ENCODE peak calls at places on chromosomes 5 and 9, in four cellular contexts. B, Z, U and N are unnamed samples. For H3K27me3, the result is how much of the 10 kb centered on the place peaks cover.

GRCh38 chr9:127878001-127878651 is 651 bp upstream of the AK1 start:
- DNase-seq in B (no peak), Z (peak), U (no peak), N (no peak)

GRCh38 chr5:120655828-120656435 is 191.8 kb downstream of the PRR16 start:
- DNase-seq in B (peak), Z (no peak), U (peak), N (no peak)

GRCh38 chr9:124222918-124223720 is 34.6 kb upstream of the NEK6 start:
- DNase-seq in B (peak), Z (no peak), U (peak), N (no peak)

GRCh38 chr5:53679261-53679660 is 118.8 kb downstream of the NDUFS4 start:
- DNase-seq in B (no peak), Z (no peak), U (no peak), N (no peak)

GRCh38 chr5:52983731-52984620 is 5.2 kb upstream of the ITGA2 start:
- DNase-seq in B (no peak), Z (no peak), U (no peak), N (no peak)

GRCh38 chr5:79829260-79829659 is 139.6 kb downstream of the CMYA5 start:
- DNase-seq in B (no peak), Z (no peak), U (no peak), N (no peak)

GRCh38 chr9:83956288-83957028 is 23.6 kb downstream of the HNRNPK start:
- DNase-seq in B (peak), Z (peak), U (peak), N (peak)

GRCh38 chr5:64767959-64768357 is 533 bp downstream of the SREK1IP1 start:
- DNase-seq in B (no peak), Z (peak), U (peak), N (no peak)

GRCh38 chr5:14463629-14464028 is 118.0 kb upstream of the OTULINL start:
- DNase-seq in B (no peak), Z (no peak), U (no peak), N (no peak)

GRCh38 chr9:126125577-126125976 is 201.1 kb upstream of the MVB12B start:
- DNase-seq in B (no peak), Z (peak), U (no peak), N (no peak)

GRCh38 chr5:174073088-174073487 is 27.6 kb downstream of the NSG2 start:
- DNase-seq in B (no peak), Z (no peak), U (no peak), N (no peak)

GRCh38 chr5:56815657-56816545 is 552 bp downstream of the MAP3K1 start:
- DNase-seq in B (peak), Z (peak), U (peak), N (peak)

GRCh38 chr9:127974769-127975261 is 6.0 kb downstream of the EEIG1 start:
- DNase-seq in B (no peak), Z (peak), U (peak), N (no peak)

GRCh38 chr9:87137718-87138117 is 190.4 kb upstream of the GAS1 start:
- DNase-seq in B (no peak), Z (no peak), U (no peak), N (no peak)

GRCh38 chr9:19028835-19029451 is 4.1 kb downstream of the SAXO1 start:
- DNase-seq in B (peak), Z (peak), U (peak), N (no peak)

GRCh38 chr9:117073539-117074336 is 341.1 kb downstream of the ASTN2 start:
- DNase-seq in B (no peak), Z (no peak), U (no peak), N (no peak)

GRCh38 chr5:148416921-148417320 is 33.2 kb downstream of the FBXO38 start:
- DNase-seq in B (no peak), Z (no peak), U (no peak), N (no peak)

GRCh38 chr9:98391884-98392283 is 136.4 kb upstream of the TBC1D2 start:
- DNase-seq in B (no peak), Z (no peak), U (no peak), N (no peak)

GRCh38 chr9:101564252-101564651 is 30.5 kb downstream of the PPP3R2 start:
- DNase-seq in B (no peak), Z (no peak), U (no peak), N (no peak)

GRCh38 chr9:83706703-83707517 is 848 bp downstream of the UBQLN1 start:
- DNase-seq in B (peak), Z (no peak), U (peak), N (peak)

GRCh38 chr5:138096997-138097828 is 13.4 kb downstream of the WNT8A start:
- DNase-seq in B (no peak), Z (no peak), U (no peak), N (no peak)

GRCh38 chr9:131096490-131097258 is at the start of gene AIF1L:
- DNase-seq in B (peak), Z (no peak), U (no peak), N (no peak)

GRCh38 chr5:67299317-67299716 is 102.7 kb upstream of the CD180 start:
- DNase-seq in B (no peak), Z (no peak), U (no peak), N (no peak)

GRCh38 chr9:112861638-112862555 is 28.8 kb downstream of the SLC46A2 start:
- DNase-seq in B (no peak), Z (no peak), U (no peak), N (no peak)

GRCh38 chr5:73774924-73775323 is 148.9 kb downstream of the ARHGEF28 start:
- DNase-seq in B (no peak), Z (no peak), U (no peak), N (no peak)

GRCh38 chr5:150258126-150258525 is 31.4 kb downstream of the CAMK2A start:
- DNase-seq in B (no peak), Z (no peak), U (no peak), N (no peak)

GRCh38 chr9:123336959-123337358 is 19.0 kb upstream of the CRB2 start:
- DNase-seq in B (no peak), Z (no peak), U (no peak), N (no peak)

GRCh38 chr5:103522586-103522985 is 40.0 kb downstream of the NUDT12 start:
- DNase-seq in B (no peak), Z (no peak), U (no peak), N (no peak)

GRCh38 chr5:81393783-81394718 is at the start of gene ACOT12:
- DNase-seq in B (no peak), Z (peak), U (no peak), N (peak)

GRCh38 chr5:152593388-152593787 is 188.3 kb upstream of the NMUR2 start:
- DNase-seq in B (no peak), Z (no peak), U (no peak), N (no peak)

GRCh38 chr5:56446728-56447127 is 213.6 kb upstream of the ANKRD55 start:
- DNase-seq in B (no peak), Z (no peak), U (no peak), N (no peak)

GRCh38 chr9:33510264-33511183 is 13.5 kb upstream of the ANKRD18B start:
- DNase-seq in B (peak), Z (peak), U (peak), N (peak)

GRCh38 chr9:105557804-105558610 is at the start of gene FKTN:
- DNase-seq in B (peak), Z (peak), U (peak), N (peak)

GRCh38 chr9:12878342-12878978 is 103.6 kb downstream of the LURAP1L start:
- DNase-seq in B (no peak), Z (no peak), U (no peak), N (no peak)

GRCh38 chr5:58490397-58491072 is 700 bp upstream of the GAPT start:
- DNase-seq in B (no peak), Z (no peak), U (no peak), N (no peak)

GRCh38 chr5:150065346-150065745 is 21.0 kb downstream of the CSF1R start:
- DNase-seq in B (no peak), Z (no peak), U (no peak), N (no peak)

GRCh38 chr5:32586251-32586642 is 890 bp downstream of the SUB1 start:
- DNase-seq in B (no peak), Z (no peak), U (no peak), N (no peak)

GRCh38 chr5:32585446-32586250 is at the start of gene SUB1:
- DNase-seq in B (peak), Z (peak), U (peak), N (peak)

GRCh38 chr5:32589431-32589830 is 4.1 kb downstream of the SUB1 start:
- DNase-seq in B (no peak), Z (no peak), U (no peak), N (no peak)

GRCh38 chr5:32585122-32585445 is 273 bp upstream of the SUB1 start:
- DNase-seq in B (no peak), Z (no peak), U (no peak), N (no peak)

GRCh38 chr5:32587067-32587551 is 1.8 kb downstream of the SUB1 start:
- DNase-seq in B (no peak), Z (no peak), U (no peak), N (no peak)
- H3K4me3 ChIP-seq in B (peak), Z (no peak), U (peak), N (peak)

GRCh38 chr9:7358876-7359275 is 440.7 kb downstream of the DMAC1 start:
- DNase-seq in B (no peak), Z (no peak), U (no peak), N (no peak)

GRCh38 chr9:7366121-7366520 is 433.5 kb downstream of the DMAC1 start:
- DNase-seq in B (no peak), Z (no peak), U (no peak), N (no peak)

GRCh38 chr9:7363777-7364477 is 435.7 kb downstream of the DMAC1 start:
- DNase-seq in B (no peak), Z (no peak), U (no peak), N (no peak)

GRCh38 chr9:7354704-7355103 is 444.9 kb downstream of the DMAC1 start:
- DNase-seq in B (no peak), Z (no peak), U (no peak), N (no peak)

GRCh38 chr9:7360513-7360912 is 439.1 kb downstream of the DMAC1 start:
- DNase-seq in B (no peak), Z (no peak), U (no peak), N (no peak)
- TF ChIP-seq CTCF in B (no peak), Z (no peak), U (no peak), N (no peak)

GRCh38 chr5:83034036-83034435 is 43.2 kb downstream of the TMEM167A start:
- DNase-seq in B (no peak), Z (no peak), U (no peak), N (no peak)
- H3K27me3 ChIP-seq in B (under half), Z (under half), U (under half), N (under half)

GRCh38 chr9:77586591-77586990 is 61.5 kb downstream of the GNA14 start:
- DNase-seq in B (no peak), Z (no peak), U (no peak), N (no peak)

GRCh38 chr9:77587851-77588250 is 60.3 kb downstream of the GNA14 start:
- DNase-seq in B (no peak), Z (no peak), U (no peak), N (no peak)

GRCh38 chr9:77583366-77583626 is 64.8 kb downstream of the GNA14 start:
- DNase-seq in B (no peak), Z (no peak), U (no peak), N (no peak)

GRCh38 chr9:77587036-77587435 is 61.1 kb downstream of the GNA14 start:
- DNase-seq in B (no peak), Z (no peak), U (no peak), N (no peak)

GRCh38 chr9:77585335-77585786 is 62.8 kb downstream of the GNA14 start:
- DNase-seq in B (no peak), Z (no peak), U (no peak), N (no peak)
- H3K4me3 ChIP-seq in B (no peak), Z (no peak), U (no peak), N (no peak)

GRCh38 chr5:1468247-1468612 is 23.0 kb upstream of the SLC6A3 start:
- DNase-seq in B (no peak), Z (peak), U (no peak), N (no peak)
- TF ChIP-seq CTCF in B (peak), Z (peak), U (peak), N (peak)

DNA sequence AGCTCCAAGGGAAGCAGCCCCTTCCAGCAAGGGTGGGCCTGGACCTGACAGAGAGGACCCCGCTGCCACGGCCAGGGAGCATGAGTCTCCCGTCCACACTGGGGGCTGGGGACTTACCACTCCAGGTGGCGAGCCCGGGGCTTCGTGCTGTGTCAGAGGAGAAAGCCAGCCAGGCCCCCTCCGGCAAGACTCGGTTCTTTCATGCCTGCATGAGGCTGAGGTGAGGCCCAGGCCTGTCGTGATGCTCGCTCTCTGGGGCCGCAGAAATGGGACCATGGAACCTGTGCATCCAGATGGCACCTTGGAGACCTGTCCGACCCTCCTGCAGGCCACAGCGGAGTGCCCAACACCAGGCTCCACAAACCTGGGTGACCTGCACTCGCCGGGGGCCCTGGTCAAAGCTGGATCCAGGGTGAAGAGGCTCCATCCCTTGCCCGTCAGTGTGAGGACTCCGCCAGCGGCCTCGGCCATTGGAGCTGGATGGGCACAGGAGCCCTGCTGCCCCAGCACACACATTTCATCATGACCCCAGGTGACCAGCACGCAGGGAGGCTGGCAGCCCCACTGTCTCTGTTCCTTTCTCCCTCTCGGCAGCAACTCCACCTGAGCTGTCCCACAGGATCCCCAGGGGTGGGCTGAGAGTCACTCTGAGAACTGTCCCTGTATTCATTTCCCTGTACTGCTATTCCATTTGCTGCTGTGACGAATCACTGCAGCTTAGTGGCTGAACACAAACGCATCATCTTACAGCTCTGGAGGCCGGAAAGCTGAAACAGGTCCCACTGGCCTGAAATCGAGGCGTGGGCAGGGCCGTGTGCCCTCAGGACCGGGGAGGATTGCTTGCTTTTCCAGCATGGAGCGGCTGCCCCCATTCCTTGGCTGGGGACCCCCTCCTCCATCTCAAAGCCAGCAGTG is 24.4 kb downstream of the SLC6A18 start:
- DNase-seq in B (no peak), Z (no peak), U (no peak), N (no peak)
- H3K27me3 ChIP-seq in B (under half), Z (under half), U (under half), N (under half)